ENCODE peak calls at places on chromosomes 11 and 22, in nine cellular contexts. T is H1, D is GM23338, Y is mammary epithelial cell, Q is foreskin fibroblast, M is psoas muscle, N is GM06990, J is epithelial cell of esophagus, L is fibroblast of the aortic adventitia. A is an unnamed sample.

GRCh38 chr11:20110908-20111669 is 49.2 kb downstream of the DBX1 start:
- DNase-seq in T (no peak), D (peak; percentile 93), Y (peak; percentile 93), Q (peak; percentile 94), M (no peak), N (peak; percentile 26), J (peak; percentile 82), L (peak; percentile 86), A (no peak)

GRCh38 chr11:57467508-57468157 is 7.3 kb downstream of the RTN4RL2 start:
- DNase-seq in T (no peak), D (peak; percentile 58), Y (no peak), Q (no peak), M (no peak), N (no peak), J (no peak), L (no peak), A (no peak)

GRCh38 chr11:117657801-117658200 is 139.2 kb downstream of the DSCAML1 start:
- DNase-seq in T (no peak), D (no peak), Y (no peak), Q (no peak), M (no peak), N (no peak), J (no peak), L (no peak), A (no peak)

GRCh38 chr22:19203839-19204238 is 25.3 kb upstream of the SLC25A1 start:
- DNase-seq in T (no peak), D (no peak), Y (no peak), Q (no peak), M (peak; percentile 58), N (no peak), J (no peak), L (no peak), A (no peak)

GRCh38 chr22:19169947-19170318 is 8.6 kb downstream of the SLC25A1 start:
- DNase-seq in T (no peak), D (no peak), Y (no peak), Q (no peak), M (no peak), N (no peak), J (no peak), L (no peak), A (no peak)

GRCh38 chr11:113085446-113085845 is 124.2 kb downstream of the NCAM1 start:
- DNase-seq in T (no peak), D (no peak), Y (no peak), Q (no peak), M (no peak), N (no peak), J (no peak), L (no peak), A (no peak)

GRCh38 chr11:126197277-126197939 is 14.0 kb downstream of the RPUSD4 start:
- DNase-seq in T (no peak), D (no peak), Y (peak; percentile 28), Q (peak; percentile 69), M (peak; percentile 80), N (no peak), J (peak; percentile 3), L (no peak), A (peak; percentile 39)

GRCh38 chr22:48376936-48377335 is 1450.7 kb downstream of the BRD1 start:
- DNase-seq in T (no peak), D (no peak), Y (no peak), Q (no peak), M (no peak), N (no peak), J (no peak), L (no peak), A (no peak)

GRCh38 chr11:17383466-17383865 is 5.0 kb downstream of the KCNJ11 start:
- DNase-seq in T (no peak), D (no peak), Y (no peak), Q (peak; percentile 64), M (no peak), N (no peak), J (peak; percentile 23), L (peak; percentile 13), A (no peak)

GRCh38 chr22:47064016-47064415 is 301.6 kb downstream of the TBC1D22A start:
- DNase-seq in T (no peak), D (no peak), Y (no peak), Q (no peak), M (no peak), N (no peak), J (no peak), L (no peak), A (no peak)

GRCh38 chr11:120958185-120958584 is 65.7 kb upstream of the TBCEL start:
- DNase-seq in T (no peak), D (no peak), Y (no peak), Q (no peak), M (no peak), N (no peak), J (no peak), L (no peak), A (no peak)

GRCh38 chr11:95993438-95994339 is 69.8 kb upstream of the MTMR2 start:
- DNase-seq in T (no peak), D (no peak), Y (no peak), Q (no peak), M (no peak), N (no peak), J (no peak), L (no peak), A (no peak)

GRCh38 chr11:130166457-130166784 is 6.8 kb downstream of the ST14 start:
- DNase-seq in T (no peak), D (no peak), Y (peak; percentile 99), Q (peak; percentile 95), M (no peak), N (no peak), J (peak; percentile 98), L (peak; percentile 93), A (peak; percentile 86)

GRCh38 chr11:94581926-94582325 is 14.8 kb downstream of the PIWIL4 start:
- DNase-seq in T (no peak), D (no peak), Y (no peak), Q (no peak), M (no peak), N (no peak), J (no peak), L (no peak), A (no peak)

GRCh38 chr22:41216984-41217383 is 11.9 kb downstream of the L3MBTL2 start:
- DNase-seq in T (no peak), D (no peak), Y (no peak), Q (no peak), M (no peak), N (no peak), J (peak; percentile 28), L (no peak), A (peak; percentile 26)
- H3K4me3 ChIP-seq in T (no peak overlapping the region), D (no peak overlapping the region), Y (no peak overlapping the region), Q (no peak overlapping the region), M (no peak overlapping the region), N (no peak overlapping the region), J (no peak overlapping the region), L (peak overlapping the region; percentile 42), A (peak overlapping the region; percentile 11)

DNA sequence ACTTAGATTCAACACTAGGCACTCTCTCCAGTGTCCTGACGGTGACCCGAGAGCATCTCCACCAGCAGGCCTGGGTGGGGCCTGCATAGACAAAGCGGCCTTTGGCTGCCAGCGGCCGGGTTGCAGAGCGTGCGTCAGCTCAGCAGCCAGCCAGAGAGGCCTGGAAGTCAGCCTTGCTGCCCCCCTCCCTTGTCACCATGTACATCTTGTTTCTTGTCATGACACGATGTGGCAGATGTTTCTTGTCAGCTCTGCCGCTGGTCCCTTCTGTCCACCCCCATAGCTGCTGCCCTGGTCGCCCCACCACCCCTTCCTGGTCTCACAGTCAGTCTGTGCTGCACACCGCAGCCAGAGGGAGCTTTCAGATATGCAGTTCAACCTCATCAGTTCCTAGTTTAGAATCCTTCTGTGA is 33.1 kb upstream of the CBX7 start:
- DNase-seq in T (no peak), D (no peak), Y (peak; percentile 41), Q (peak; percentile 93), M (peak; percentile 83), N (no peak), J (no peak), L (peak; percentile 84), A (no peak)
- TF ChIP-seq CTCF in T (no peak), D (peak; percentile 34), Y (peak; percentile 54), Q (peak; percentile 51), M (peak; percentile 17), N (no peak), J (peak; percentile 38), L (peak; percentile 66), A (peak; percentile 48)

GRCh38 chr11:131581006-131581405 is 210.6 kb downstream of the NTM start:
- DNase-seq in T (no peak), D (no peak), Y (no peak), Q (no peak), M (no peak), N (no peak), J (no peak), L (no peak), A (no peak)
- H3K4me3 ChIP-seq in T (no peak overlapping the region), D (no peak overlapping the region), Y (no peak overlapping the region), Q (no peak overlapping the region), M (no peak overlapping the region), N (no peak overlapping the region), J (no peak overlapping the region), L (no peak overlapping the region), A (no peak overlapping the region)

DNA sequence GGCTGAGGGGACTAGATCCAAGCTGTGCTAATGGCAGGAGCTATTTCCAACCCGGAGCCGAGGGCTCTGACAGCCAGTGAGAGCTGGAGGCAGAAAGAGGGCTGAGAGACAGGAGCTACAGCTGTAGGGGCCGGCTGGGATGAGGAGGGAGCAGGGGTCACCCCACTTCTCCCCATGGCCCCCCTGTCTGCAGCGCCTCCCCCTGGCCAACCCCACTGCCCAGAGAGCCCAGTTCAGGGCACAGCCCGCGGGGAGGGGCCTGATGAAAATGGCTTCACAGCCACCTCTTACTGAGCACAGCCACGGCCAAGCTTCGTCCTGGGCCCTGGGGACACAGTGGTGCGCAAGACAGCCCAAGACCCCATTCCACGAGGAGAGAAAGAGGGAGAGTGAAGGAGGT is 27.9 kb downstream of the RPL3 start:
- DNase-seq in T (no peak), D (no peak), Y (no peak), Q (no peak), M (no peak), N (no peak), J (no peak), L (no peak), A (no peak)
- TF ChIP-seq CTCF in T (peak; percentile 29), D (peak; percentile 47), Y (peak; percentile 35), Q (no peak), M (no peak), N (peak; percentile 34), J (peak; percentile 3), L (no peak), A (peak; percentile 14)